ENCODE peak calls at places on chromosomes 3 and 15, in eight cellular contexts. X, J, Q, L, W, A, U and P are unnamed samples. For H3K27me3, the result is how much of the 10 kb centered on the place peaks cover.

GRCh38 chr15:88686166-88686565 is 47.4 kb downstream of the ISG20 start:
- DNase-seq in X (no peak), J (no peak), Q (no peak), L (no peak), W (no peak), A (no peak), U (no peak), P (no peak)

GRCh38 chr3:129888739-129889138 is 4.8 kb downstream of the TMCC1 start:
- DNase-seq in X (no peak), J (no peak), Q (peak), L (peak), W (peak), A (no peak), U (no peak), P (no peak)

GRCh38 chr3:124281453-124282316 is 289.8 kb upstream of the ROPN1 start:
- DNase-seq in X (no peak), J (peak), Q (no peak), L (peak), W (peak), A (peak), U (peak), P (peak)

GRCh38 chr15:82890338-82891024 is 62.0 kb downstream of the HOMER2 start:
- DNase-seq in X (no peak), J (no peak), Q (no peak), L (no peak), W (peak), A (no peak), U (no peak), P (no peak)

GRCh38 chr3:177191108-177191779 is 6.0 kb downstream of the TBL1XR1 start:
- DNase-seq in X (no peak), J (no peak), Q (no peak), L (no peak), W (no peak), A (no peak), U (no peak), P (no peak)

GRCh38 chr15:77940548-77940947 is 137.0 kb downstream of the TBC1D2B start:
- DNase-seq in X (no peak), J (no peak), Q (no peak), L (no peak), W (no peak), A (no peak), U (no peak), P (no peak)

GRCh38 chr15:48722764-48723661 is 77.5 kb upstream of the FBN1 start:
- DNase-seq in X (no peak), J (no peak), Q (peak), L (peak), W (peak), A (no peak), U (no peak), P (no peak)

GRCh38 chr15:81001180-81002003 is 669 bp downstream of the TLNRD1 start:
- DNase-seq in X (peak), J (peak), Q (peak), L (peak), W (peak), A (peak), U (peak), P (peak)

GRCh38 chr3:115512565-115513410 is 110.5 kb upstream of the GAP43 start:
- DNase-seq in X (peak), J (no peak), Q (peak), L (peak), W (peak), A (peak), U (peak), P (no peak)

GRCh38 chr15:38672814-38673292 is 108.2 kb upstream of the RASGRP1 start:
- DNase-seq in X (no peak), J (no peak), Q (peak), L (no peak), W (no peak), A (no peak), U (no peak), P (no peak)

GRCh38 chr15:24848050-24848449 is 106.7 kb upstream of the SNRPN start:
- DNase-seq in X (no peak), J (no peak), Q (no peak), L (no peak), W (peak), A (peak), U (peak), P (no peak)

GRCh38 chr3:133371676-133372075 is 28.2 kb upstream of the BFSP2 start:
- DNase-seq in X (no peak), J (no peak), Q (no peak), L (no peak), W (no peak), A (no peak), U (no peak), P (no peak)

GRCh38 chr3:193788189-193788946 is 195.4 kb downstream of the OPA1 start:
- DNase-seq in X (peak), J (peak), Q (peak), L (no peak), W (peak), A (peak), U (peak), P (peak)

DNA sequence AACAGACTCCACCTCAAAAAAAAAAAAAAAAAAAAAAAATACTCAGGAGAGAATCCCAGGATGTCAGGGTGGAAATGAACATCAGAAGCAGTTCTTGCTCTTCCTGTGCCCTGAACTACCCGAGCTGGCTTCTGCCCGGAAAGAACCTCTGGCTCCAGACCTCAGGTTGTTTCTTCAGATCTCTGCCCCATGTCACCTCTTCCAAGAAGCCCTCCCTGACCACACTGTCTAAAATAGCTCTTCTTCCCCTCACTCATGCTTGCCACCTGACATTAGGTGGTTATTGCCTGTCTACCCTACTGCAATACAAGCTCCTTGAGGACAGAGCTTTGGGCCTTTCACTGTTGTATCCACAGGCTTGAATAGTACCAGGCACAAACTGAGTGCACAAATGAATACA is 8.2 kb downstream of the TKT start:
- DNase-seq in X (no peak), J (no peak), Q (no peak), L (no peak), W (no peak), A (no peak), U (no peak), P (no peak)
- H3K27ac ChIP-seq in X (no peak), J (no peak), Q (no peak), L (no peak), W (no peak), A (no peak), U (no peak), P (no peak)

DNA sequence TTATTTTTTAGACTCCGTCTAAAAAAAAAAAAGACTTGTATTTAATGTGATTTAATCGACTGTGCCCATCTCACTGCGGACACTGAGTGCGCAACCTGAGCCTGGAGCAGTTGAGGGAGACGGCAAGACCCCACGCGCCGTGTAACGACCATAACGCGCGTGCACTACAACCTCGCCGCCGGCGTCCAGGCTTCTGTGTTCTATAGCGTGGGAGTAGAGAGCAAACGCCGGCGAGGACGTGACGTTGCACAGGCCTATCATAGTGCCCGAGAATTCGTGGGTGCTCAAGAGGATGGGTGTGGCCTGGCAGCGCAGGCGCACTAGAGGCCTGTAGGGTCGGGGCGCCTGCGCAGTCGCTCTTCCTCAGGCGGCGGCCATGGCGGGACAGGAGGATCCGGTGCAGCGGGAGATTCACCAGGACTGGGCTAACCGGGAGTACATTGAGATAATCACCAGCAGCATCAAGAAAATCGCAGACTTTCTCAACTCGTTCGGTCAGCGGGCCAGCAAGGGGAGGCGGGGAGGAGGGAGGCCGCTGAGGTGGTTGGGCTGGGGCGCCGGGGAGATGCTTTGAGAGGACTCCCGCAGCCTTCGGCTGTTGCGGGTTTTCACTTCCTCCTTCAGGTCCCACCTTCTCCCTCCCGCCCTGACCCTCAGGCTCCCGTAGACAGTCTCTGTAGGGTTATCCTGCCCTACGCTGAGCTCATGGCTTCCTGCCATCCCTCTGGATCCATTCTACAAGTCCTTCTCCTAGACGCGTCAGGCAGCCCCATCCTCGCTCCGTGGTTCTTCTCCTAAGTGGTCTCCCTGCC is at the start of gene BRK1:
- DNase-seq in X (peak), J (peak), Q (peak), L (peak), W (peak), A (peak), U (peak), P (peak)
- H2AFZ ChIP-seq in X (peak), J (peak), Q (peak), L (peak), W (peak), A (peak), U (peak), P (peak)

GRCh38 chr3:44029100-44029499 is 212.6 kb upstream of the TOPAZ1 start:
- DNase-seq in X (no peak), J (no peak), Q (no peak), L (no peak), W (no peak), A (no peak), U (no peak), P (no peak)
- H3K27me3 ChIP-seq in X (under half), J (under half), Q (under half), L (under half), W (under half), A (under half), U (under half), P (under half)

DNA sequence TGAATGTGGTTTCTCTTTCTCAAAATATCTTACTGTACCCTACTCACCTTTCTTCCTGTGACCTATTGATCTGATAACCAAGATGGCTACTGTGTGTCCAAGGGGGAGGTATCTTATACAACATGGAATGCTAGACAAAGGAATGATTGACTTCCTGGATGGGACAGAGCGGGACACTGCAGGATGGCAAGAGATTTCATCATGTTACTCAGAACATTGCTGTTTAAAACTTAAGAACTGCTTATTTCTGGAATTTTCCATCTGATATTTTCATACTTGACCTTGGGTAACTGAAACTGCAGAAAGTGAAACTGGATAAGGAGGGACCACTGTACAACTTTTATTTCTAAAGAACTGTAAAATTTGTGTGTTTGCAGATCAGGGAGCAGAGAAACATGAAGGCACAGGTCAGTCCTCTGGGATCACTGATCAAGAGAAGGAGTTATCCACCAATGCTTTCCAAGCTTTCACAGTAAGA is 18.5 kb downstream of the CNOT10 start:
- DNase-seq in X (no peak), J (no peak), Q (no peak), L (no peak), W (no peak), A (no peak), U (no peak), P (peak)
- H3K27ac ChIP-seq in X (no peak), J (peak), Q (no peak), L (no peak), W (no peak), A (no peak), U (peak), P (no peak)